ENCODE peak calls at places on chromosomes 6 and 20, in five cellular contexts. One of them, this sample, is unnamed.

GRCh38 chr20:3248167-3248992 is 9.4 kb upstream of the SLC4A11 start:
- DNase-seq in K562: peak; percentile 40
- DNase-seq in H1: peak; percentile 74
- DNase-seq in GM12878: no peak
- DNase-seq in HepG2: no peak
- DNase-seq in this sample: no peak

GRCh38 chr6:156794963-156795362 is 17.8 kb downstream of the ARID1B start:
- DNase-seq in K562: no peak
- DNase-seq in H1: no peak
- DNase-seq in GM12878: no peak
- DNase-seq in HepG2: no peak
- DNase-seq in this sample: no peak

GRCh38 chr6:36315921-36316320 is 20.8 kb downstream of the BNIP5 start:
- DNase-seq in K562: no peak
- DNase-seq in H1: no peak
- DNase-seq in GM12878: no peak
- DNase-seq in HepG2: no peak
- DNase-seq in this sample: no peak

GRCh38 chr20:57468523-57469417 is 56.2 kb downstream of the CTCFL start:
- DNase-seq in K562: no peak
- DNase-seq in H1: no peak
- DNase-seq in GM12878: no peak
- DNase-seq in HepG2: no peak
- DNase-seq in this sample: no peak

GRCh38 chr20:62986257-62986807 is 20.4 kb downstream of the BHLHE23 start:
- DNase-seq in K562: no peak
- DNase-seq in H1: no peak
- DNase-seq in GM12878: no peak
- DNase-seq in HepG2: no peak
- DNase-seq in this sample: no peak

GRCh38 chr6:108779521-108779920 is 68.7 kb upstream of the ARMC2 start:
- DNase-seq in K562: no peak
- DNase-seq in H1: no peak
- DNase-seq in GM12878: no peak
- DNase-seq in HepG2: no peak
- DNase-seq in this sample: no peak

GRCh38 chr20:49700411-49701185 is 13.1 kb downstream of the B4GALT5 start:
- DNase-seq in K562: no peak
- DNase-seq in H1: no peak
- DNase-seq in GM12878: no peak
- DNase-seq in HepG2: peak; percentile 69
- DNase-seq in this sample: no peak

GRCh38 chr20:62716198-62716940 is 7.7 kb downstream of the NTSR1 start:
- DNase-seq in K562: no peak
- DNase-seq in H1: no peak
- DNase-seq in GM12878: no peak
- DNase-seq in HepG2: no peak
- DNase-seq in this sample: no peak

GRCh38 chr6:157019115-157019628 is 242.0 kb downstream of the ARID1B start:
- DNase-seq in K562: no peak
- DNase-seq in H1: no peak
- DNase-seq in GM12878: no peak
- DNase-seq in HepG2: peak; percentile 14
- DNase-seq in this sample: no peak

GRCh38 chr6:48978016-48978415 is 485.0 kb downstream of the MMUT start:
- DNase-seq in K562: no peak
- DNase-seq in H1: no peak
- DNase-seq in GM12878: no peak
- DNase-seq in HepG2: no peak
- DNase-seq in this sample: no peak

GRCh38 chr6:74741608-74742007 is 464.2 kb downstream of the COL12A1 start:
- DNase-seq in K562: no peak
- DNase-seq in H1: no peak
- DNase-seq in GM12878: no peak
- DNase-seq in HepG2: no peak
- DNase-seq in this sample: no peak

GRCh38 chr20:44651507-44652373 is at the start of gene ADA:
- DNase-seq in K562: peak; percentile 86
- DNase-seq in H1: peak; percentile 82
- DNase-seq in GM12878: no peak
- DNase-seq in HepG2: peak; percentile 47
- DNase-seq in this sample: peak; percentile 63
- TF ChIP-seq JUND in K562: no peak
- TF ChIP-seq JUND in H1: no peak
- TF ChIP-seq JUND in GM12878: no peak
- TF ChIP-seq JUND in HepG2: no peak
- TF ChIP-seq JUND in this sample: no peak

GRCh38 chr20:1330075-1330830 is 1.3 kb upstream of the SDCBP2 start:
- DNase-seq in K562: no peak
- DNase-seq in H1: peak; percentile 13
- DNase-seq in GM12878: peak; percentile 63
- DNase-seq in HepG2: no peak
- DNase-seq in this sample: no peak
- TF ChIP-seq JUND in K562: no peak
- TF ChIP-seq JUND in H1: no peak
- TF ChIP-seq JUND in GM12878: no peak
- TF ChIP-seq JUND in HepG2: no peak
- TF ChIP-seq JUND in this sample: no peak

GRCh38 chr6:1283486-1283885 is 28.4 kb upstream of the FOXQ1 start:
- DNase-seq in K562: no peak
- DNase-seq in H1: no peak
- DNase-seq in GM12878: no peak
- DNase-seq in HepG2: no peak
- DNase-seq in this sample: no peak

GRCh38 chr6:1291381-1291780 is 20.5 kb upstream of the FOXQ1 start:
- DNase-seq in K562: no peak
- DNase-seq in H1: no peak
- DNase-seq in GM12878: no peak
- DNase-seq in HepG2: no peak
- DNase-seq in this sample: no peak

GRCh38 chr6:1285589-1286340 is 26.1 kb upstream of the FOXQ1 start:
- DNase-seq in K562: no peak
- DNase-seq in H1: no peak
- DNase-seq in GM12878: no peak
- DNase-seq in HepG2: no peak
- DNase-seq in this sample: no peak

GRCh38 chr6:1290805-1291204 is 21.1 kb upstream of the FOXQ1 start:
- DNase-seq in K562: no peak
- DNase-seq in H1: no peak
- DNase-seq in GM12878: no peak
- DNase-seq in HepG2: no peak
- DNase-seq in this sample: no peak

GRCh38 chr6:1286972-1287600 is 24.8 kb upstream of the FOXQ1 start:
- DNase-seq in K562: no peak
- DNase-seq in H1: no peak
- DNase-seq in GM12878: no peak
- DNase-seq in HepG2: no peak
- DNase-seq in this sample: no peak
- TF ChIP-seq JUND in K562: no peak
- TF ChIP-seq JUND in H1: no peak
- TF ChIP-seq JUND in GM12878: no peak
- TF ChIP-seq JUND in HepG2: no peak
- TF ChIP-seq JUND in this sample: no peak

GRCh38 chr6:146788115-146788514 is 189.3 kb downstream of the ADGB start:
- DNase-seq in K562: no peak
- DNase-seq in H1: no peak
- DNase-seq in GM12878: no peak
- DNase-seq in HepG2: no peak
- DNase-seq in this sample: no peak

GRCh38 chr6:146781836-146782235 is 183.1 kb downstream of the ADGB start:
- DNase-seq in K562: no peak
- DNase-seq in H1: no peak
- DNase-seq in GM12878: no peak
- DNase-seq in HepG2: no peak
- DNase-seq in this sample: no peak

GRCh38 chr6:146790561-146791091 is 191.9 kb downstream of the ADGB start:
- DNase-seq in K562: no peak
- DNase-seq in H1: no peak
- DNase-seq in GM12878: no peak
- DNase-seq in HepG2: no peak
- DNase-seq in this sample: no peak

GRCh38 chr6:146785001-146785585 is 186.3 kb downstream of the ADGB start:
- DNase-seq in K562: peak; percentile 20
- DNase-seq in H1: no peak
- DNase-seq in GM12878: no peak
- DNase-seq in HepG2: peak; percentile 36
- DNase-seq in this sample: peak; percentile 50
- TF ChIP-seq JUND in K562: peak; percentile 10
- TF ChIP-seq JUND in H1: no peak
- TF ChIP-seq JUND in GM12878: no peak
- TF ChIP-seq JUND in HepG2: no peak
- TF ChIP-seq JUND in this sample: no peak

DNA sequence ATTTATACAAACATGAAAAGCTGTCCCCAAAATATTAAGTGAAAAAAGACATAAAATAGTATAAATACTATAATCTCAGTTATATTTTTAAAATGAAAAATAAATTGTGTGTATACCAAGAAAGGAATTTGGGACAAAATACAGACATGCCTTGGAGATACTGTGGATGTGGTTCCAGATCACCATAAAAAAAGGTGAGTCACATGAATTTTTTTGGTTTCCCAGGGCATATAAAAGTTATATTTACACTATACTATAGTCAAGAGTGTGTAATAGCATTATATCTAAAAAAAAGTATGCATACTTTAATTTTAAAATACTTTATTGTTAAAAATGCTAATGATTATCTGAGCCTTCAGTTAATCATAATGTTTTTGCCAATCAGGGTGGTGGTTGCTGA is 17.4 kb upstream of the SDHAF4 start:
- DNase-seq in K562: no peak
- DNase-seq in H1: no peak
- DNase-seq in GM12878: no peak
- DNase-seq in HepG2: no peak
- DNase-seq in this sample: no peak
- TF ChIP-seq JUND in K562: no peak
- TF ChIP-seq JUND in H1: no peak
- TF ChIP-seq JUND in GM12878: no peak
- TF ChIP-seq JUND in HepG2: no peak
- TF ChIP-seq JUND in this sample: no peak

DNA sequence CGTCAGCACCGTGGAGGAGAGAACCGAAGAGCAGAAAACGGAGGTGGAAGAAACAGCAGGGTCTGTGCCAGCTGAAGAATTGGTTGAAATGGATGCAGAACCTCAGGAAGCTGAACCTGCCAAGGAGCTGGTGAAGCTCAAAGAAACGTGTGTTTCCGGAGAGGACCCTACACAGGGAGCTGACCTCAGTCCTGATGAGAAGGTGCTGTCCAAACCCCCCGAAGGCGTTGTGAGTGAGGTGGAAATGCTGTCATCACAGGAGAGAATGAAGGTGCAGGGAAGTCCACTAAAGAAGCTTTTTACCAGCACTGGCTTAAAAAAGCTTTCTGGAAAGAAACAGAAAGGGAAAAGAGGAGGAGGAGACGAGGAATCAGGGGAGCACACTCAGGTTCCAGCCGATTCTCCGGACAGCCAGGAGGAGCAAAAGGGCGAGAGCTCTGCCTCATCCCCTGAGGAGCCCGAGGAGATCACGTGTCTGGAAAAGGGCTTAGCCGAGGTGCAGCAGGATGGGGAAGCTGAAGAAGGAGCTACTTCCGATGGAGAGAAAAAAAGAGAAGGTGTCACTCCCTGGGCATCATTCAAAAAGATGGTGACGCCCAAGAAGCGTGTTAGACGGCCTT is 41.6 kb downstream of the ZBTB2 start:
- DNase-seq in K562: no peak
- DNase-seq in H1: no peak
- DNase-seq in GM12878: no peak
- DNase-seq in HepG2: no peak
- DNase-seq in this sample: no peak
- TF ChIP-seq JUND in K562: no peak
- TF ChIP-seq JUND in H1: no peak
- TF ChIP-seq JUND in GM12878: no peak
- TF ChIP-seq JUND in HepG2: no peak
- TF ChIP-seq JUND in this sample: no peak

DNA sequence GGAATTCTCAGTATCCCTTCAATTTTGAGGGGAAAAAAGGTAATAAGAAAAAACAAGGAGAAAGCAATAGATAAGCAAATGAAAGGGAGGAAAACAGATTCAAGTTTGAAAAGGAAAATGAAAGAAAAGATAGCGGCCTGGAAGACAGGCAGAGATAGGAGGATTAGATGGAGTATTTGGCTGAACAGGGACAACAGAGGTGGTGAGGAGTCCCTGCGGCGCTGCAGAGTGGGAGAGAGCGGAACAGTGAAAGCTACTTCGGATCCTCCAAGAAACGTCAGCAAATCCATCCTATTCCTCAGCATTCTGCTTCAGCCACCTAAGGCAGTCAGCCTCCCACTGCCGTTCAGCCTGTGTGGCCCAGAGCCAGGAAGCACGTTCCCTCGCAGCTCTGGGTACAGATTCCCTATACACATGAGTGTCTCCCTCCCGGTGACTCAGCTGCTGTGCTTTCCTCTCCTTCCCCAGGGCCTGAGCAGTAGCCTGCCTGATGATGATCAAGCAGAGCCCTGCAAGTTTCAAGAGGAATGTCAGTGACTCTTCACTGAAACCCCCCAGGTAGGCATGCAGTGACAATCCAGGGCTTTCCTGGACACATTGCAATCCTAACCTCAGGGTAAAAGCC is 43.4 kb upstream of the CDYL start:
- DNase-seq in K562: peak; percentile 33
- DNase-seq in H1: peak; percentile 64
- DNase-seq in GM12878: no peak
- DNase-seq in HepG2: peak; percentile 24
- DNase-seq in this sample: peak; percentile 16
- TF ChIP-seq JUND in K562: peak; percentile 85
- TF ChIP-seq JUND in H1: peak; percentile 32
- TF ChIP-seq JUND in GM12878: no peak
- TF ChIP-seq JUND in HepG2: no peak
- TF ChIP-seq JUND in this sample: no peak

GRCh38 chr6:40586369-40586768 is 795 bp downstream of the LRFN2 start:
- DNase-seq in K562: no peak
- DNase-seq in H1: peak; percentile 67
- DNase-seq in GM12878: no peak
- DNase-seq in HepG2: no peak
- DNase-seq in this sample: no peak
- TF ChIP-seq JUND in K562: no peak
- TF ChIP-seq JUND in H1: no peak
- TF ChIP-seq JUND in GM12878: no peak
- TF ChIP-seq JUND in HepG2: no peak
- TF ChIP-seq JUND in this sample: no peak

GRCh38 chr6:158353851-158354508 is 41.7 kb downstream of the TULP4 start:
- DNase-seq in K562: no peak
- DNase-seq in H1: no peak
- DNase-seq in GM12878: no peak
- DNase-seq in HepG2: no peak
- DNase-seq in this sample: no peak
- TF ChIP-seq JUND in K562: no peak
- TF ChIP-seq JUND in H1: no peak
- TF ChIP-seq JUND in GM12878: no peak
- TF ChIP-seq JUND in HepG2: no peak
- TF ChIP-seq JUND in this sample: no peak

GRCh38 chr6:41577865-41578713 is 31.9 kb downstream of the FOXP4 start:
- DNase-seq in K562: peak; percentile 76
- DNase-seq in H1: no peak
- DNase-seq in GM12878: no peak
- DNase-seq in HepG2: peak; percentile 99
- DNase-seq in this sample: peak; percentile 63
- TF ChIP-seq JUND in K562: no peak
- TF ChIP-seq JUND in H1: no peak
- TF ChIP-seq JUND in GM12878: no peak
- TF ChIP-seq JUND in HepG2: peak; percentile 10
- TF ChIP-seq JUND in this sample: no peak